ENCODE peak calls at places on chromosomes 3 and 15, in five cellular contexts. F is HepG2, N is A549, G is K562, H is GM12878. R is an unnamed sample.

GRCh38 chr15:71443538-71443937 is 328.3 kb downstream of the THSD4 start:
- DNase-seq in H (no peak), N (peak; percentile 77), G (peak; percentile 47), F (peak; percentile 23), R (peak; percentile 72)

GRCh38 chr3:99577160-99577559 is 61.2 kb upstream of the COL8A1 start:
- DNase-seq in G (no peak), N (no peak), H (no peak), F (no peak), R (no peak)

GRCh38 chr3:60696559-60697125 is 554.6 kb downstream of the FHIT start:
- DNase-seq in H (no peak), G (no peak), N (no peak), F (no peak), R (no peak)

GRCh38 chr3:154792828-154793227 is 287.3 kb upstream of the MME start:
- DNase-seq in N (no peak), G (no peak), H (no peak), F (no peak), R (no peak)

GRCh38 chr15:32120577-32121465 is 90.5 kb downstream of the CHRNA7 start:
- DNase-seq in G (no peak), N (no peak), F (no peak), H (no peak), R (no peak)

GRCh38 chr3:26920579-26920978 is 298.0 kb downstream of the LRRC3B start:
- DNase-seq in N (no peak), H (no peak), F (no peak), G (no peak), R (no peak)

GRCh38 chr3:104629038-104629437 is 737.7 kb upstream of the ALCAM start:
- DNase-seq in F (no peak), N (no peak), G (no peak), H (no peak), R (no peak)

GRCh38 chr3:57397175-57398026 is 104.9 kb upstream of the ASB14 start:
- DNase-seq in N (peak; percentile 65), G (peak; percentile 58), H (peak; percentile 39), F (peak; percentile 60), R (peak; percentile 62)

GRCh38 chr3:4533489-4534443 is 40.6 kb downstream of the ITPR1 start:
- DNase-seq in F (peak; percentile 48), N (no peak), H (no peak), G (peak; percentile 90), R (no peak)

GRCh38 chr15:89038146-89038545 is 50.1 kb upstream of the ABHD2 start:
- DNase-seq in F (no peak), G (no peak), N (no peak), H (no peak), R (no peak)

GRCh38 chr3:71022552-71023335 is 560.8 kb downstream of the FOXP1 start:
- DNase-seq in F (peak; percentile 23), G (no peak), N (peak; percentile 46), H (no peak), R (peak; percentile 43)

GRCh38 chr3:197364410-197365071 is 66.1 kb upstream of the DLG1 start:
- DNase-seq in N (no peak), H (no peak), G (no peak), F (peak; percentile 97), R (no peak)

GRCh38 chr3:65597225-65597951 is 441.3 kb downstream of the MAGI1 start:
- DNase-seq in G (no peak), N (no peak), F (no peak), H (no peak), R (peak; percentile 82)

GRCh38 chr3:156509209-156510174 is 45.4 kb downstream of the SSR3 start:
- DNase-seq in H (no peak), F (peak; percentile 18), N (peak; percentile 51), G (peak; percentile 57), R (no peak)

GRCh38 chr15:93288718-93289117 is 199.7 kb upstream of the RGMA start:
- DNase-seq in F (no peak), G (no peak), N (no peak), H (no peak), R (no peak)

GRCh38 chr3:115685097-115685496 is 61.8 kb downstream of the GAP43 start:
- DNase-seq in F (no peak), H (no peak), G (no peak), N (no peak), R (no peak)

GRCh38 chr3:189172668-189173419 is 1.1 kb downstream of the TPRG1 start:
- DNase-seq in N (no peak), G (no peak), H (no peak), F (no peak), R (no peak)

GRCh38 chr3:165195226-165195625 is 958 bp downstream of the SLITRK3 start:
- DNase-seq in N (no peak), G (no peak), F (no peak), H (no peak), R (no peak)

GRCh38 chr3:194095464-194095863 is 40.5 kb upstream of the HES1 start:
- DNase-seq in G (no peak), F (peak; percentile 61), H (no peak), N (no peak), R (no peak)

GRCh38 chr3:66738625-66739330 is 238.0 kb upstream of the LRIG1 start:
- DNase-seq in N (peak; percentile 9), H (no peak), G (no peak), F (no peak), R (no peak)

DNA sequence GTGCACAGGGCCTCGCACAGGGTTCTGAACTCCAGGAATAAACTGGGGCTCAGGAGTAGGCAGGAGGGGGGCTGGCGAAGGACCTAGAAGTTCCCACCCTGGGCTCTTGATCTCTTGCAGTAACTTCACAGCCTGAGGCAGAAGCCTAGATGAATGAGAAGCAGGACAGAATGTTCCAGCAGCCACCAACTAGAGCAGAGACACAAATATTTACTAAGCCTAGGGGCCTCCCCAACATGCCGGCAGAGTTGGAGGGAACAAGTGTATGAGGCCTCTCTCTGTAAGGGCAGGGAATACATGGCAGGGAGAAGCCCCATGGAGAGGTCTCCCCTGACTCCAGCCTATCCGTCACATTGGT is 25.3 kb upstream of the C15orf39 start:
- DNase-seq in F (peak; percentile 32), N (no peak), G (no peak), H (no peak), R (no peak)
- TF ChIP-seq ESRRA in F (no peak), N (no peak), G (no peak), H (no peak), R (no peak)

DNA sequence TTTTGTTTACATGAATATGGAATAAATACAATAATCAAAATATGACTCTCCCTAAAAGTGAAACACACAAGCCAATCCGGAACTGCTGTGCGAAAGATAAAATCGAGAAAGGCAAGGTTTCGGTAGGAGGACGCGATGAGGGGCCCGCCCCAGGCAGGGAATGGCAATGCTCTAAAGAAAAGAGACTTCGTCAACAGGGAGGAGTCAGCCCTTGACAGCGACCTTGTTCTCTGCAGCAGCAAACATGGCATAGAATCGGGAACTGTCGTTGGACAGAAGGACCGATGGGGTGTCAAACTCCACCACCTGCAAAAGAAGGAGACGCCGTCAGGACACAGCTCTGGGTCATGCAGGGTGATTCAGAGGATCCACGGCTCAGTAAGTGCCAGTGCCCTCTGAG is 36.4 kb upstream of the PARL start:
- DNase-seq in N (no peak), H (no peak), F (no peak), G (no peak), R (no peak)
- TF ChIP-seq USF2 in N (no peak), H (no peak), F (no peak), G (no peak), R (no peak)

DNA sequence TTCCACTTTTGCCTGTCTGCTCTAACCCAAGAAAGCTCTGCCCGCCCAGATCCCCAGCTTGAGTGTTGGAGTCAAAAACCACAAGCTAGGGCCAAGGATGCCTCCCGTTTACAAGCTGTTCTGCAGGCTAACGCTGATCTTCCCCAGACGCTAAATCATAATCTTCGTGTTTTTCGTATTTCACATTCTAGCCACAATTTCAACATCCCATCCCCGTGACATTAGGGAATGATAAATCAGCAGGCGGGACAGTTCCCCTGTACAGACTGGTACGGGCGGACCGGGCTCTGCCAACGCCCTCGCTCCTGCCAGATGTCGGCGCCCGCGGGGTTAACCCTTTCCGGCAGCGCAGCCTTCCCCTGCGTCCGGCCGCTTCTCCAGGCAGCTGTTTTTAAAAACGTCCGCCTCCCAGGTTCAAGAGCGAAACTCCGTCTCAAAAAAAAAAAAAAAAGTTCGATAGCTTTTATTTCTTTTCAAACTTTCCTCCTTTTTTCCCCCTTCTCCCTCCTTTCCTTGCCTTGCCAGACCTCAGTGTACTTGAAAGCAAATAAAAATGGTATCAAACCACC is 81.0 kb upstream of the BNC1 start:
- DNase-seq in F (no peak), N (peak; percentile 32), H (no peak), G (no peak), R (peak; percentile 67)
- TF ChIP-seq ESRRA in F (no peak), N (no peak), H (no peak), G (no peak), R (no peak)

GRCh38 chr15:50627351-50628055 is 59.1 kb downstream of the TRPM7 start:
- DNase-seq in H (no peak), F (no peak), N (no peak), G (no peak), R (no peak)
- TF ChIP-seq USF2 in H (no peak), F (no peak), N (no peak), G (no peak), R (no peak)

DNA sequence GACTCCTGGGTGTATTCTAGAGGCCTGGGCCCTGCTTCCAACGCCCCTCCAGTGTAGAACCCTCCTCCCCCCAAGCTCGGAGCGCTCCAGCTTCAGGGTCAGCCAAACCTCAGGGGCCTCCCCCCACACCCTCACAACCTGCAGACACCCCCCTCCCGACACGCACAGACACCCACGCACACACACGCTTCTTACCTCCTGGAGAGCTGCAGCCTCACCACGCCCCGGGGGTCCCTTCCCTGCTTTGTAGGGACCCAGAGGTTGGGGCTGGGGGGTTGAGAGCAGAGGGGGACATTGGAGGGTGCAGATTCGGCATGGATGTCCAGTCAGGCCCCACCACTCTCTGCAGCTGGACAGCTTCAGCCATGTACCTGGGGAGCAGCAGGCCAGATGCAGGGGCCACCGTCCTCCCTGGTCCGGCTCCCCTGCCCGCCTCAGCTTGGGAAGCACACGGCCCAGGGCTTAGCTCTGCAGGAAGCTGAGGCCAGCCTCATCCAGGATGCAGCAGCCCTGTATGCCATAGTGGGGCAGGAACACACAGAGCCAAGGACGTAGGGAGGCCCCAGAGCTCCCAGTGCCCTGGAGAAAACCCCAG is 13.0 kb downstream of the ZDHHC19 start:
- DNase-seq in F (no peak), N (no peak), G (no peak), H (no peak), R (no peak)
- TF ChIP-seq ESRRA in F (no peak), N (no peak), G (no peak), H (no peak), R (no peak)